ENCODE peak calls at places on chromosomes 2 and 18, in eight cellular contexts. E, U, D, N, B, J, K and C are unnamed samples. For H3K9me3, the result is how much of the 10 kb centered on the place peaks cover.

GRCh38 chr2:242031481-242032019 is 162.0 kb downstream of the RTP5 start:
- DNase-seq in E (no peak), U (no peak), D (no peak), N (peak), B (no peak), J (no peak), K (peak), C (no peak)

GRCh38 chr2:168136392-168136977 is 110.9 kb downstream of the STK39 start:
- DNase-seq in E (no peak), U (peak), D (peak), N (no peak), B (no peak), J (no peak), K (peak), C (no peak)

GRCh38 chr2:173232956-173233744 is 121.5 kb upstream of the CDCA7 start:
- DNase-seq in E (no peak), U (no peak), D (no peak), N (no peak), B (no peak), J (no peak), K (peak), C (no peak)

GRCh38 chr2:145091011-145091744 is 571.3 kb upstream of the ZEB2 start:
- DNase-seq in E (no peak), U (no peak), D (no peak), N (no peak), B (no peak), J (no peak), K (peak), C (no peak)

GRCh38 chr2:234496442-234496834 is 443 bp downstream of the ARL4C start:
- DNase-seq in E (no peak), U (no peak), D (no peak), N (peak), B (peak), J (no peak), K (no peak), C (peak)

GRCh38 chr2:71417300-71418202 is 35.8 kb upstream of the DYSF start:
- DNase-seq in E (no peak), U (no peak), D (peak), N (no peak), B (peak), J (no peak), K (no peak), C (no peak)

GRCh38 chr2:174606336-174606735 is 8.7 kb upstream of the WIPF1 start:
- DNase-seq in E (no peak), U (no peak), D (peak), N (peak), B (peak), J (no peak), K (peak), C (no peak)

GRCh38 chr2:113252047-113252582 is 26.6 kb downstream of the PAX8 start:
- DNase-seq in E (no peak), U (no peak), D (no peak), N (no peak), B (no peak), J (no peak), K (no peak), C (no peak)

GRCh38 chr2:212974692-212975091 is 176.7 kb downstream of the IKZF2 start:
- DNase-seq in E (no peak), U (no peak), D (no peak), N (no peak), B (peak), J (no peak), K (peak), C (no peak)

GRCh38 chr2:187580462-187581124 is 26.4 kb upstream of the TFPI start:
- DNase-seq in E (no peak), U (peak), D (peak), N (no peak), B (peak), J (no peak), K (peak), C (no peak)

GRCh38 chr18:44238911-44239310 is 441.8 kb upstream of the SETBP1 start:
- DNase-seq in E (no peak), U (no peak), D (no peak), N (no peak), B (no peak), J (no peak), K (no peak), C (no peak)

GRCh38 chr2:61452392-61452791 is 18.5 kb downstream of the USP34 start:
- DNase-seq in E (no peak), U (no peak), D (no peak), N (no peak), B (no peak), J (no peak), K (no peak), C (no peak)

GRCh38 chr18:74722237-74722636 is 124.6 kb downstream of the ZNF407 start:
- DNase-seq in E (no peak), U (no peak), D (no peak), N (no peak), B (no peak), J (no peak), K (peak), C (no peak)

GRCh38 chr2:176565641-176566323 is 296.5 kb downstream of the MTX2 start:
- DNase-seq in E (no peak), U (no peak), D (no peak), N (no peak), B (no peak), J (no peak), K (no peak), C (no peak)

GRCh38 chr2:173881466-173881865 is 83.7 kb downstream of the SP3 start:
- DNase-seq in E (no peak), U (no peak), D (no peak), N (no peak), B (peak), J (no peak), K (peak), C (no peak)

GRCh38 chr2:190119257-190119656 is 56.7 kb upstream of the MSTN start:
- DNase-seq in E (no peak), U (no peak), D (no peak), N (peak), B (peak), J (no peak), K (peak), C (no peak)

GRCh38 chr2:229118947-229119346 is 152.1 kb downstream of the PID1 start:
- DNase-seq in E (no peak), U (no peak), D (no peak), N (no peak), B (no peak), J (no peak), K (no peak), C (no peak)

GRCh38 chr2:241011296-241011600 is 12.8 kb downstream of the SNED1 start:
- DNase-seq in E (peak), U (no peak), D (no peak), N (no peak), B (peak), J (no peak), K (no peak), C (no peak)

GRCh38 chr2:147630585-147630984 is 214.2 kb upstream of the ACVR2A start:
- DNase-seq in E (no peak), U (no peak), D (no peak), N (no peak), B (no peak), J (no peak), K (no peak), C (no peak)

GRCh38 chr2:135913726-135914365 is 37.6 kb upstream of the MCM6 start:
- DNase-seq in E (no peak), U (peak), D (peak), N (no peak), B (peak), J (peak), K (peak), C (peak)

GRCh38 chr2:8477511-8478132 is 204.2 kb upstream of the ID2 start:
- DNase-seq in E (no peak), U (no peak), D (no peak), N (peak), B (no peak), J (no peak), K (no peak), C (no peak)

GRCh38 chr2:96869281-96869823 is 528 bp downstream of the SEMA4C start:
- DNase-seq in E (peak), U (no peak), D (no peak), N (no peak), B (peak), J (no peak), K (peak), C (no peak)

GRCh38 chr2:237717366-237718276 is 81.0 kb upstream of the RBM44 start:
- DNase-seq in E (no peak), U (no peak), D (no peak), N (no peak), B (no peak), J (no peak), K (no peak), C (no peak)

GRCh38 chr2:168939918-168940317 is 38.8 kb downstream of the G6PC2 start:
- DNase-seq in E (no peak), U (no peak), D (no peak), N (no peak), B (no peak), J (no peak), K (no peak), C (no peak)

GRCh38 chr2:106995560-106995959 is 109.6 kb upstream of the ST6GAL2 start:
- DNase-seq in E (no peak), U (no peak), D (no peak), N (no peak), B (no peak), J (no peak), K (peak), C (no peak)

GRCh38 chr18:78641689-78642231 is 337.9 kb upstream of the SALL3 start:
- DNase-seq in E (no peak), U (no peak), D (no peak), N (no peak), B (no peak), J (no peak), K (no peak), C (no peak)

GRCh38 chr18:78645216-78645615 is 334.4 kb upstream of the SALL3 start:
- DNase-seq in E (no peak), U (no peak), D (no peak), N (no peak), B (no peak), J (no peak), K (no peak), C (no peak)

GRCh38 chr18:78640596-78640995 is 339.0 kb upstream of the SALL3 start:
- DNase-seq in E (no peak), U (no peak), D (no peak), N (no peak), B (no peak), J (no peak), K (no peak), C (no peak)

GRCh38 chr18:78643981-78644380 is 335.6 kb upstream of the SALL3 start:
- DNase-seq in E (no peak), U (no peak), D (no peak), N (no peak), B (no peak), J (no peak), K (no peak), C (no peak)

DNA sequence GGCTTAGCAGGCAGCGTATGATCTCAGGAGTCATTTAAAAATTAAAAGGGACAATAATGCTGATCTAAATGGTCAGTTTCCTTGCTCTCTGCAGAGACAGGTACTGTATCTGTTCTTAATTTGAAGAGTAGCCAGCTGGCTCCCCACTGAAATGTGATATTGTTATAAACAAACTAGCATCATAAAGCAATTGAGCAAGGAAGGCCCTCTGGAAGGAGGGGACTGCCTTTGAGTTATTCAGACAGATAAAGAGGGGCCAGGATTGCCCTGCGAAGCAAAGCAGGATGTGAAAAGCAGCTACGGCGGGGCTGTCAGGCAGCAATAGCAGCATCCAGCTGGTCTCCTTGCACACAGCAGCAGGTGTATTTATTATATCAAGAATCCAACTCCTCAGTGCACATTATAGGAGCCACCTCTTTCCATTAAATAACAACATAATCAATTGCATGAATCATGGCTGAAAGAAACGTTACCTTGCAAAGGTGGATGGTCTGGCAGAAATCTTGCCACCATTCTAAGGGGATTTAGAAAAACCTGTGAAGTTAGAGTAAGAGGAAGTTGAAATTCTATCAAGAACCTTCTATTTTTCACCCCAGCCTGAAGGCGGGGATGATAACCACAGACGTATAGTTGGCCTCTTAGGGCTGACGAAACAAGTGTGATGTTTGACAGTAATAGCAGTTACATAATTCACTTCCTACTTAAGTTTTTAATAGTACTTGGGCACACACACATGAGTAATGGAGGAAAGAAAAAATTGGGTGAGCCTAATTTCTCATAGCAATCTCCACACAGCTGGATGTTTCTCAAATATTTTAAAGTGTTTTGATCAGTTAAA is 336.8 kb upstream of the SALL3 start:
- DNase-seq in E (no peak), U (no peak), D (no peak), N (no peak), B (no peak), J (no peak), K (no peak), C (no peak)
- H3K9me3 ChIP-seq in E (under half), U (under half), D (under half), N (under half), B (under half), J (under half), K (under half), C (under half)

DNA sequence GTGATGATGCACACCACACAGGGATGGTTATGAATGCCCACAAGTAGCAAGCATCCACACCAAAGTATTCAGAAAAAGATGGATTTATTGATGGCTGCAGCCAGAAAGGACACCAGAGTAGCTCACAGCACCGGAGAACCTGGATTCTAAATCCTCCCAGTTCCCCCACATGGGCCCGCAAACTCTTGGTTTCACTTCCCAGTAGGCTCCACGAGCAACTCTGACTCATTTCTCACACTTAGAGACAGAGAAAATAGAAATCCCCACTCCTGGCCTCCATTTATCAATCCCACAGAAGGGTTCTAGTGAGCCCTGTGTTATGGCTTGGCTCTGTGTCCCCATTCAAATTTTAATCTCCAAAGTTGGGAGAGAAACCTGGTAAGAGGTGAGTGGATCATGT is 426.7 kb upstream of the MYT1L start:
- DNase-seq in E (no peak), U (no peak), D (no peak), N (no peak), B (no peak), J (no peak), K (no peak), C (no peak)
- H3K9me3 ChIP-seq in E (under half), U (under half), D (under half), N (under half), B (under half), J (under half), K (under half), C (under half)

GRCh38 chr2:30732376-30732775 is 74.9 kb downstream of the CAPN13 start:
- DNase-seq in E (no peak), U (no peak), D (no peak), N (no peak), B (no peak), J (no peak), K (no peak), C (no peak)
- H3K9me3 ChIP-seq in E (under half), U (under half), D (under half), N (under half), B (under half), J (under half), K (under half), C (under half)

DNA sequence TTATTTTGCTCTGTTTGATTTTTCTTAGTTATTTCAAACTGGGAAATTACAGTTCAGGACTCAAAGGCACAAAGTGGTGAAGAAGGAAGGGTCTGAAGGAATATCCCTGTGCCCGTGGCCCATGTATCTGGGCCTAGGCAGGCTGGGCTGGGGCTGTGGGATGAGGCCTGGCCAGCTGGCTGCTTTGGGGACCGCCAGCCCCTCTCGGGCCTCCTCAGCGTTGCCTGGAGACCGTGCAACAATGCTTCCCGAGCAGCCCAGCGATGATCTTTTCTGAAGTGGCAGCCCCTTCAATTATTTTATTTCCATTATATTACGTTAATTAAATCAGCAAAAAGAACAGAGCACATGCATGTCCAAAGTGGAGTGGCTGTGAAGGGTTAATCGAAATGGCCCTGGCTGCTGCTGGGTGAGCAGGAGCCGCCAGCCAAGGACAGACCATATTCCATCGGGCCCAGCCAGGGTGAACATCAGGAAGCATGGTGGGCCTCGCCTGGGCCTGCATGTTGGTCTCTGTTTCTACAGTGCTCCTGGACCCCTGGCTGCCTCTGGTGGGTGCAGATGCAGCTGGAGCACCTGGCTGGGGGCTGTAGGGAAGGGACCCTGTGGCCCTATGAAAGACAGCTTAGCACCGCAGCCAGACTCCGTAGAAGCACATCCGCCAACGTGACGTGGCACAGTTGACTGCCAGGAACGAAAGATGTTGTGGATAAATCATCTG is 245.5 kb downstream of the MYCN start:
- DNase-seq in E (no peak), U (no peak), D (no peak), N (no peak), B (no peak), J (no peak), K (no peak), C (no peak)
- H3K9me3 ChIP-seq in E (under half), U (under half), D (under half), N (under half), B (under half), J (under half), K (under half), C (under half)